ENCODE peak calls at places on chromosomes 4 and X, in nine cellular contexts. T, K, E, D, U, M, H, O and C are unnamed samples.

GRCh38 chr4:174423257-174423944 is 98.9 kb downstream of the HPGD start:
- DNase-seq in T (peak), K (peak), E (peak), D (peak), U (peak), M (peak), H (no peak), O (peak), C (no peak)

GRCh38 chr4:150181536-150181935 is 103.3 kb downstream of the DCLK2 start:
- DNase-seq in T (no peak), K (no peak), E (no peak), D (no peak), U (no peak), M (no peak), H (no peak), O (no peak), C (no peak)

GRCh38 chrX:11555759-11556158 is 110.0 kb downstream of the ARHGAP6 start:
- DNase-seq in T (no peak), K (no peak), E (no peak), D (no peak), U (no peak), M (no peak), H (peak), O (no peak), C (no peak)

GRCh38 chr4:53591372-53591892 is at the start of gene LNX1:
- DNase-seq in T (no peak), K (no peak), E (peak), D (peak), U (peak), M (no peak), H (no peak), O (peak), C (no peak)

GRCh38 chr4:76780781-76781697 is 116.9 kb downstream of the SOWAHB start:
- DNase-seq in T (no peak), K (no peak), E (no peak), D (no peak), U (no peak), M (no peak), H (no peak), O (no peak), C (no peak)

GRCh38 chrX:115233497-115234219 is at the start of gene LRCH2:
- DNase-seq in T (no peak), K (peak), E (no peak), D (no peak), U (no peak), M (no peak), H (no peak), O (no peak), C (no peak)

GRCh38 chr4:107897823-107898222 is 33.5 kb upstream of the CYP2U1 start:
- DNase-seq in T (no peak), K (no peak), E (no peak), D (no peak), U (no peak), M (no peak), H (no peak), O (no peak), C (no peak)

GRCh38 chr4:22129454-22130075 is 181.0 kb upstream of the KCNIP4 start:
- DNase-seq in T (no peak), K (no peak), E (no peak), D (peak), U (peak), M (peak), H (peak), O (no peak), C (no peak)

GRCh38 chr4:146478009-146478408 is 43.7 kb downstream of the SLC10A7 start:
- DNase-seq in T (no peak), K (no peak), E (no peak), D (no peak), U (no peak), M (no peak), H (no peak), O (no peak), C (no peak)

GRCh38 chr4:17889692-17890091 is 78.9 kb downstream of the NCAPG start:
- DNase-seq in T (no peak), K (no peak), E (no peak), D (no peak), U (no peak), M (no peak), H (no peak), O (no peak), C (no peak)

GRCh38 chr4:110865611-110866254 is 242.9 kb upstream of the PITX2 start:
- DNase-seq in T (no peak), K (no peak), E (no peak), D (no peak), U (no peak), M (no peak), H (no peak), O (no peak), C (no peak)

GRCh38 chrX:108439961-108440696 is 491 bp downstream of the COL4A5 start:
- DNase-seq in T (peak), K (peak), E (no peak), D (no peak), U (peak), M (peak), H (no peak), O (no peak), C (no peak)

GRCh38 chr4:147312376-147313046 is 168.4 kb upstream of the EDNRA start:
- DNase-seq in T (no peak), K (no peak), E (no peak), D (no peak), U (no peak), M (no peak), H (no peak), O (no peak), C (no peak)

GRCh38 chr4:106430797-106431196 is 62.2 kb upstream of the GIMD1 start:
- DNase-seq in T (no peak), K (no peak), E (no peak), D (no peak), U (no peak), M (no peak), H (no peak), O (no peak), C (no peak)

GRCh38 chr4:16079046-16079445 is 4.8 kb downstream of the PROM1 start:
- DNase-seq in T (no peak), K (no peak), E (no peak), D (no peak), U (no peak), M (no peak), H (no peak), O (no peak), C (no peak)

GRCh38 chr4:7867701-7868429 is 71.8 kb downstream of the AFAP1 start:
- DNase-seq in T (no peak), K (no peak), E (no peak), D (no peak), U (no peak), M (no peak), H (no peak), O (no peak), C (no peak)

GRCh38 chr4:123452585-123452984 is 56.0 kb downstream of the SPRY1 start:
- DNase-seq in T (no peak), K (peak), E (peak), D (peak), U (no peak), M (peak), H (peak), O (peak), C (no peak)

GRCh38 chr4:43471950-43472349 is 579.4 kb downstream of the GRXCR1 start:
- DNase-seq in T (no peak), K (no peak), E (no peak), D (no peak), U (no peak), M (no peak), H (peak), O (no peak), C (no peak)

GRCh38 chrX:38500886-38501285 is 60.5 kb upstream of the TSPAN7 start:
- DNase-seq in T (no peak), K (no peak), E (no peak), D (no peak), U (no peak), M (no peak), H (no peak), O (no peak), C (no peak)

GRCh38 chr4:158802914-158803313 is 34.1 kb downstream of the FNIP2 start:
- DNase-seq in T (no peak), K (no peak), E (no peak), D (no peak), U (no peak), M (peak), H (no peak), O (no peak), C (no peak)

GRCh38 chr4:123976875-123977274 is 580.3 kb downstream of the SPRY1 start:
- DNase-seq in T (no peak), K (no peak), E (no peak), D (no peak), U (no peak), M (no peak), H (no peak), O (no peak), C (no peak)

GRCh38 chr4:167469436-167469835 is 235.1 kb upstream of the SPOCK3 start:
- DNase-seq in T (no peak), K (no peak), E (no peak), D (no peak), U (no peak), M (no peak), H (no peak), O (no peak), C (no peak)

GRCh38 chr4:4613641-4614286 is 71.9 kb upstream of the STX18 start:
- DNase-seq in T (no peak), K (no peak), E (no peak), D (no peak), U (no peak), M (no peak), H (no peak), O (no peak), C (no peak)

GRCh38 chr4:87419578-87420249 is 2.7 kb upstream of the NUDT9 start:
- DNase-seq in T (no peak), K (no peak), E (no peak), D (no peak), U (no peak), M (no peak), H (peak), O (no peak), C (no peak)

GRCh38 chr4:87425711-87426110 is 3.3 kb downstream of the NUDT9 start:
- DNase-seq in T (no peak), K (no peak), E (no peak), D (no peak), U (no peak), M (no peak), H (no peak), O (no peak), C (no peak)

GRCh38 chr4:87420431-87420830 is 1.9 kb upstream of the NUDT9 start:
- DNase-seq in T (no peak), K (no peak), E (no peak), D (no peak), U (no peak), M (no peak), H (no peak), O (no peak), C (no peak)

GRCh38 chr4:87423313-87424031 is 1.1 kb downstream of the NUDT9 start:
- DNase-seq in T (no peak), K (no peak), E (no peak), D (no peak), U (peak), M (peak), H (no peak), O (no peak), C (no peak)

GRCh38 chr4:87422104-87423052 is at the start of gene NUDT9:
- DNase-seq in T (peak), K (peak), E (peak), D (peak), U (peak), M (peak), H (peak), O (peak), C (peak)
- TF ChIP-seq POLR2A in T (peak), K (peak), E (peak), D (peak), U (peak), M (peak), H (peak), O (peak), C (peak)

GRCh38 chr4:1112821-1113182 is 562 bp downstream of the RNF212 start:
- DNase-seq in T (no peak), K (no peak), E (no peak), D (no peak), U (no peak), M (no peak), H (no peak), O (no peak), C (no peak)

GRCh38 chr4:1115528-1116293 is 2.3 kb upstream of the RNF212 start:
- DNase-seq in T (no peak), K (no peak), E (no peak), D (no peak), U (no peak), M (no peak), H (no peak), O (no peak), C (no peak)

GRCh38 chr4:1112174-1112820 is 1.1 kb downstream of the RNF212 start:
- DNase-seq in T (no peak), K (no peak), E (no peak), D (no peak), U (no peak), M (no peak), H (no peak), O (no peak), C (no peak)

GRCh38 chr4:1111259-1111809 is 2.0 kb downstream of the RNF212 start:
- DNase-seq in T (no peak), K (no peak), E (no peak), D (no peak), U (no peak), M (no peak), H (no peak), O (no peak), C (no peak)

GRCh38 chr4:1113311-1114009 is at the start of gene RNF212:
- DNase-seq in T (peak), K (peak), E (no peak), D (no peak), U (no peak), M (no peak), H (no peak), O (peak), C (no peak)
- TF ChIP-seq POLR2A in T (peak), K (no peak), E (no peak), D (no peak), U (no peak), M (no peak), H (no peak), O (no peak), C (no peak)

GRCh38 chr4:184284742-184285141 is 67.1 kb upstream of the ENPP6 start:
- DNase-seq in T (no peak), K (no peak), E (no peak), D (no peak), U (no peak), M (no peak), H (no peak), O (no peak), C (no peak)

GRCh38 chr4:184289179-184289535 is 71.5 kb upstream of the ENPP6 start:
- DNase-seq in T (no peak), K (no peak), E (no peak), D (no peak), U (no peak), M (no peak), H (no peak), O (no peak), C (no peak)

GRCh38 chr4:184286346-184286745 is 68.7 kb upstream of the ENPP6 start:
- DNase-seq in T (no peak), K (no peak), E (no peak), D (no peak), U (no peak), M (no peak), H (no peak), O (no peak), C (no peak)

GRCh38 chr4:184288451-184289178 is 70.9 kb upstream of the ENPP6 start:
- DNase-seq in T (no peak), K (no peak), E (no peak), D (peak), U (no peak), M (no peak), H (no peak), O (peak), C (no peak)

GRCh38 chr4:184287697-184288255 is 70.1 kb upstream of the ENPP6 start:
- DNase-seq in T (no peak), K (no peak), E (no peak), D (no peak), U (no peak), M (peak), H (peak), O (peak), C (no peak)
- TF ChIP-seq POLR2A in T (no peak), K (no peak), E (no peak), D (no peak), U (no peak), M (no peak), H (no peak), O (no peak), C (peak)

GRCh38 chrX:129982300-129983246 is at the start of gene BCORL1:
- DNase-seq in T (peak), K (peak), E (peak), D (peak), U (peak), M (peak), H (peak), O (peak), C (peak)
- TF ChIP-seq POLR2A in T (peak), K (no peak), E (no peak), D (peak), U (peak), M (peak), H (peak), O (peak), C (peak)

GRCh38 chrX:47217852-47218279 is 615 bp upstream of the CDK16 start:
- DNase-seq in T (peak), K (peak), E (peak), D (peak), U (peak), M (peak), H (peak), O (peak), C (peak)

GRCh38 chrX:47217121-47217851 is 1.2 kb upstream of the CDK16 start:
- DNase-seq in T (peak), K (no peak), E (peak), D (no peak), U (no peak), M (peak), H (peak), O (no peak), C (no peak)

GRCh38 chrX:47216393-47216925 is 2.0 kb upstream of the CDK16 start:
- DNase-seq in T (no peak), K (no peak), E (no peak), D (no peak), U (no peak), M (no peak), H (no peak), O (no peak), C (no peak)

GRCh38 chrX:47218920-47219815 is 687 bp downstream of the CDK16 start:
- DNase-seq in T (peak), K (peak), E (no peak), D (peak), U (peak), M (peak), H (no peak), O (no peak), C (peak)

DNA sequence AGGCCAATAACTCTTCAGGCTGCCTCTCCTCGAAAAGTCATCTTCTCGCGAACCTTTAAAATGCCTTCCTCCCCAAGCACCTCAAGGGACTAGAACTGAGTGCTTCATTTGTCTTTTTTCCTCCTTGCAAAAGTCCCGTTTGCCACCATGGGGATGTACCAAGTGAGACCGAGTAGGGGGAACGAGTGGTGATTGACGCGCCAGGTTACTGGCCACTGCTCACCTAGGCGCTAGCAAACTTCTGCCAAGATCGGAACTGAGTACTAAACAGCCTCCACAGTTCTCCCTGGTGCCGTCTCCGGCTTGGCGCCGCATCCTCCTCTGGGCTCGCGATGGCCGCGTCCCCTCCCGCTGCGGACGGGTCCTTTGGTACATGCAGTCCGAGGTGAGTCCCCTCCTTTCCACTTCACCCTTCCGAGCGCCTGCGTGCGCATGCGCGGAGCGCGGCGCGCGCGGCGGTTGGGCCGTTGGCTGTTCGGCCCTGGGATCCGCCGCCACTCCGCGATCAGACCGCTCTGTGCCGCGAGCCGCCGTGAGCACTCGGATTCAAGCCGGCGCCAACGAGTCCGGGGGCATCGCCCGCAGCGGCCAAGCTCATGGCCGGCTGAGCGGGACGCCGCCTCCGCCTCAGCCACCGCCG is at the start of gene CDK16:
- DNase-seq in T (peak), K (peak), E (peak), D (peak), U (peak), M (peak), H (peak), O (peak), C (peak)
- TF ChIP-seq POLR2A in T (peak), K (peak), E (peak), D (peak), U (peak), M (peak), H (no peak), O (no peak), C (peak)